ENCODE peak calls at places on chromosome 10, in ten cellular contexts. T is CD8-positive, alpha-beta memory T cell; M is suprapubic skin; U is neural progenitor cell; H is heart left ventricle; X is left ventricle myocardium inferior; K is tibial nerve; F is stomach; J is IMR-90; I is CD4-positive, alpha-beta memory T cell. E is an unnamed sample. For H3K9me3 and H3K4me1, the result is how much of the 10 kb centered on the place peaks cover.

GRCh38 chr10:132146271-132146671 is 40.5 kb upstream of the DPYSL4 start:
- DNase-seq in T (no peak), M (no peak), U (no peak), H (no peak), X (no peak), K (no peak), F (no peak), J (no peak), I (no peak), E (no peak)

GRCh38 chr10:44958196-44958896 is 1.3 kb upstream of the RASSF4 start:
- DNase-seq in T (no peak), M (peak), U (no peak), H (peak), X (no peak), K (peak), F (no peak), J (peak), I (no peak), E (no peak)

GRCh38 chr10:113329121-113329596 is 223.7 kb upstream of the HABP2 start:
- DNase-seq in T (no peak), M (no peak), U (no peak), H (no peak), X (no peak), K (no peak), F (no peak), J (peak), I (no peak), E (no peak)

GRCh38 chr10:69861251-69862240 is 59.8 kb downstream of the COL13A1 start:
- DNase-seq in T (no peak), M (no peak), U (no peak), H (no peak), X (no peak), K (no peak), F (no peak), J (peak), I (no peak), E (no peak)

GRCh38 chr10:16466001-16466400 is 29.2 kb downstream of the PTER start:
- DNase-seq in T (no peak), M (no peak), U (no peak), H (no peak), X (no peak), K (no peak), F (no peak), J (no peak), I (no peak), E (no peak)

GRCh38 chr10:63521389-63522128 is at the start of gene REEP3:
- DNase-seq in T (peak), M (peak), U (peak), H (peak), X (peak), K (peak), F (peak), J (peak), I (peak), E (peak)

GRCh38 chr10:112246-112645 is 23.0 kb upstream of the ZMYND11 start:
- DNase-seq in T (no peak), M (no peak), U (no peak), H (no peak), X (no peak), K (no peak), F (no peak), J (peak), I (no peak), E (no peak)

GRCh38 chr10:28587970-28588290 is 55.0 kb downstream of the WAC start:
- DNase-seq in T (no peak), M (no peak), U (no peak), H (no peak), X (no peak), K (no peak), F (peak), J (peak), I (no peak), E (no peak)

GRCh38 chr10:8059191-8059936 is 4.9 kb downstream of the GATA3 start:
- DNase-seq in T (no peak), M (peak), U (peak), H (no peak), X (no peak), K (no peak), F (no peak), J (no peak), I (peak), E (no peak)

GRCh38 chr10:60524541-60524940 is 134.9 kb upstream of the ANK3 start:
- DNase-seq in T (no peak), M (no peak), U (no peak), H (no peak), X (no peak), K (no peak), F (no peak), J (peak), I (no peak), E (no peak)

DNA sequence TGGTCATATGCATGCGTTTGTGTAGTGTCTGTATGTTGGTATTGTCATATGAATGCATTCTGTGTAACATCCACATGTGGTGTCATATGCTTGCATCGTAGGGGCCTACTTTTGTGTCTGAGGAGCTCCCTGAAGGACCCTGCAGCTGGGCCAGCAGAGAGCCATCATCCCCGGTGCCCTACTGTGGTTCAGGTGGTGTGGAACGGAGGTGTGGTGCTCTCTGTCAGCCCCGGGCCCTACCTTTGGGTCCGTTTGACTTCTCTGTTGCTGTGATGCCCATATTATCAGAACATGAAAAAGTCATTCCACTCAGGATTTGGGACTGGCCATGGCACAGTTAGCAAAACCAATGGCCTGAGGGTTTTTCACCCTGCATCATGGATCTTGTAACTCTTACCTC is 217.9 kb downstream of the ADARB2 start:
- DNase-seq in T (no peak), M (no peak), U (no peak), H (no peak), X (no peak), K (no peak), F (no peak), J (no peak), I (no peak), E (no peak)
- H3K9me3 ChIP-seq in T (under half), M (under half), U (under half), H (under half), X (under half), K (under half), F (under half), J (under half), I (under half), E (under half)

GRCh38 chr10:124627851-124628675 is 116.1 kb downstream of the FAM53B start:
- DNase-seq in T (no peak), M (no peak), U (no peak), H (peak), X (peak), K (no peak), F (no peak), J (no peak), I (no peak), E (no peak)
- H3K4me1 ChIP-seq in T (half or more), M (half or more), U (under half), H (half or more), X (half or more), K (half or more), F (half or more), J (under half), I (half or more), E (under half)

GRCh38 chr10:20105931-20106330 is 289.7 kb downstream of the PLXDC2 start:
- DNase-seq in T (no peak), M (no peak), U (no peak), H (no peak), X (no peak), K (no peak), F (no peak), J (peak), I (no peak), E (no peak)
- H3K27ac ChIP-seq in T (no peak), M (no peak), U (no peak), H (no peak), X (no peak), K (no peak), F (no peak), J (peak), I (no peak), E (no peak)

GRCh38 chr10:42519079-42519478 is 119.3 kb downstream of the ZNF33B start:
- DNase-seq in T (no peak), M (no peak), U (no peak), H (no peak), X (no peak), K (no peak), F (no peak), J (no peak), I (no peak), E (no peak)

GRCh38 chr10:42519761-42520460 is 118.5 kb downstream of the ZNF33B start:
- DNase-seq in T (no peak), M (no peak), U (no peak), H (no peak), X (no peak), K (no peak), F (no peak), J (no peak), I (no peak), E (no peak)

GRCh38 chr10:42513921-42514320 is 124.4 kb downstream of the ZNF33B start:
- DNase-seq in T (no peak), M (no peak), U (no peak), H (no peak), X (no peak), K (no peak), F (no peak), J (no peak), I (no peak), E (no peak)
- H3K9me3 ChIP-seq in T (half or more), M (half or more), U (half or more), H (half or more), X (half or more), K (under half), F (half or more), J (under half), I (under half), E (half or more)

DNA sequence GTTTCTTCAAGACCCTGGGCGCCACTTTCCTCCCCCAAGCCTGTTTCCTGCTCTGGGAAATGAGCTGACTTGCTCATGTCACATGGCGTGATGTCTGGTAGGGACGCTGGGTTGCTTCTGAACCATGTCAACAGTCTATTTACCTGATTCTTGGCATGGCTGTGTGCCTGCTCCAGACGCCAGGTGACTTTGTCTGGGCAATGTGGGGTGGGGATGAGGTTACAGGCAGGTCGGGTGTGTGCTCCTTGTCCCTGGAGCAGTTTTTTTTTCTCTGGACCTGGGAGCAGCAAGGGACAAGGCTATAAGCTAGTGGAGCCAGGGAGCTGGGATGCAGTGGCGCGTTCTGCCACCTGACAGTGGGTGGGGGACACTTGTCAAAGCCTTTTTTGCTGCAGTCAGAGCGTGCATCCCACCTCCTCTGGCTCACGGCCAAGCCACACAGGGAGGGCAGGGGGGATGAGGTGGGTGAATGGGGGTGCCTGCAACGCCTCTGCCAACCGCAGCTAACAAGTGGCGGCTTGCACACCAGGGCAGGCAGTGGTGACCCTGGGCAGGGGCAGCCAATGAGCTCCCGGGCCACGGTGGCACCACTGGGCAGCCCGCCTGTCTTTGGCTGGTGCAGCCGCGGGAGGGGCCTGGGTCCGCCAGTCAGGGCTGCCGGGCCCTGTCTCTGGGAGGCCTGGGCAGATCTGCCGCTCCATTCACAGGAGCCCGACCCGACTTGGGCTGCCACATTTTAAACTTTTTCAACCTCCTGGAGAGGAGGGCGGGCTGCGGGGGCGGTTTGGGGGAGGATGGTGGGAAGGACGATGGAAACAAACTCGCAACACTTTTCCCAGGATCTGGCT is 22.9 kb downstream of the DNAJB12 start:
- DNase-seq in T (peak), M (no peak), U (peak), H (peak), X (peak), K (peak), F (peak), J (peak), I (peak), E (peak)
- H3K4me1 ChIP-seq in T (half or more), M (half or more), U (half or more), H (half or more), X (half or more), K (half or more), F (half or more), J (under half), I (half or more), E (half or more)

GRCh38 chr10:122290334-122290733 is 19.2 kb downstream of the BTBD16 start:
- DNase-seq in T (no peak), M (no peak), U (no peak), H (no peak), X (no peak), K (no peak), F (peak), J (no peak), I (no peak), E (no peak)

GRCh38 chr10:122286872-122287271 is 15.8 kb downstream of the BTBD16 start:
- DNase-seq in T (no peak), M (no peak), U (peak), H (peak), X (peak), K (no peak), F (no peak), J (peak), I (no peak), E (no peak)

GRCh38 chr10:122288917-122289316 is 17.8 kb downstream of the BTBD16 start:
- DNase-seq in T (no peak), M (no peak), U (no peak), H (no peak), X (no peak), K (no peak), F (no peak), J (no peak), I (no peak), E (no peak)

GRCh38 chr10:122285506-122286444 is 14.7 kb downstream of the BTBD16 start:
- DNase-seq in T (no peak), M (no peak), U (no peak), H (no peak), X (no peak), K (no peak), F (peak), J (no peak), I (no peak), E (no peak)

DNA sequence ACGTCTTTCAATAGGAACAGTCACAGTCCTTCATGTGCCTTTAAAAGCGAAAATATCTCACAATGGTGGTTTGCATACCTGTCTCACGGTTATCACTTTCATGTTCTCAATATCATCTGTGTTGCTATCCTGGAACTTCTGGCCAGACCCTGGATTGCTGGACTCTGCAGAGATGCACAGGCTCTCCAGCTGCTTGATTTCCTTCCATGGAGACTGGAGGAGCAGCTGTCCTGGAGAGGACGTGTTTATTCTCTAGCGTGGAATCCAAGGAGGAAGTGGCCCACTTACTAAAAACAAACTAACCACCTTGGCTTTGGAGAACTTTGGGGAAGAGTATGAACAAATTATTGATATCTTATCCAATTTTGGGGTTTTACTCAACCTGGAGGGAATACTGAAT is 16.5 kb downstream of the BTBD16 start:
- DNase-seq in T (no peak), M (no peak), U (no peak), H (no peak), X (no peak), K (no peak), F (no peak), J (no peak), I (no peak), E (no peak)
- H3K27ac ChIP-seq in T (no peak), M (no peak), U (no peak), H (no peak), X (peak), K (no peak), F (no peak), J (no peak), I (no peak), E (no peak)

DNA sequence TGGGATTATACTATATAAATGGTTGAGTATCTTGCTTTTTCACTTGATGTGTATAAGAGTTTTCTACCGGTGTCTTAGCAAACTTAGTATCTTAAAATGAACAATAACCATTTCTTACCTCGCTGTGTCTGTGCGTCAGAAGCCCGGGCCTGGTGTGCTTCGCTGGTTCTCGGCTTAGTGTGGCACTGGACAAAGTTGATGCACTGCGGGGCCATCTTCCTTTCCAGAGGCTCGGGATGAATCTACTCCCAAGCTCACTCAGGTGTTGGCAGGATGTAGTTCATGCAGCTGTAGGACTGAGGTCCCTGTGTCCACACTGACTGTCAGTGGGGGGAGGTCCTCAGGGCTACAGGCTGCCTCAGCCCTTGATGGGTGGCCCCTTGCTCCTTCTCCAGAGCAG is 227.7 kb downstream of the GLRX3 start:
- DNase-seq in T (no peak), M (no peak), U (no peak), H (no peak), X (no peak), K (no peak), F (no peak), J (no peak), I (no peak), E (no peak)
- H3K9me3 ChIP-seq in T (under half), M (under half), U (under half), H (under half), X (under half), K (under half), F (under half), J (half or more), I (under half), E (under half)

GRCh38 chr10:92737484-92737883 is 47.7 kb downstream of the HHEX start:
- DNase-seq in T (no peak), M (no peak), U (no peak), H (no peak), X (no peak), K (no peak), F (no peak), J (no peak), I (no peak), E (no peak)
- H3K4me1 ChIP-seq in T (under half), M (under half), U (under half), H (under half), X (under half), K (under half), F (under half), J (under half), I (under half), E (under half)

DNA sequence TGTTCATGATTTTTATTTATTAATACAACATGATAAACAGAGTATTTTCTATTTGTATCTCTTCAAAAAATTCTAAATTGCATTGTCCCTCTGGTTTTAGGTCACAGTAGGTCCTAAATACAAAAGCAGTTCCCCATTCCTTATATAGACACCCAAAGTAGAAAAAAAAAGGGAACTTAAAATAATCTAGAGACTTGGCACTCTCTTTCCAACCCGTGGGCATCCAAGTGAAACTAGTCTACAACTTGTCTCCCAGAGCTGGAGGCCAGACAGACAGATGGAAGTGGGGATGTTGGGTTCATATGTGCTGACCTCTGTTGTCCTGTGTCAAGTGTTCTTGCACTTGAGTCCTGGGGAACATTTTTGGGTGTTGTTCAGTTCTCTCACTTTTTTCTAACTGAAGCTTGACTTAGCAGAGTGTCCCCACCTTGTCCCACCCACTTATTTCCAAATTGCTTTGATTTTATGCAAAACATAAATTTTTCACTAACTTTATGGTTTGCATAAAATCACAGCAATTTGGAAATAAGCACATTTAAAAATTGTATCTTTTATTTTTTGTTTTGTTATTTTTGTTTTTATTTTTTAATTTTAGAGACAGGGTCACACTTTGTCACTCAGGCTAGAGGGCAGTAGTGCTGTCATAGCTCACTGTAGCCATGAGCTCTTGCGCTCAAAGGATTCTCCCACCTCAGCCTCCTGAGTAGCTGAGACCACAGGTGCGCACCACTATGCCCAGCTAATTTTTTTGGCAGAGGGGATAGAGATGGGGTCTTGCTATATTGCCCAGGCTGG is 43.0 kb downstream of the APBB1IP start:
- DNase-seq in T (no peak), M (no peak), U (no peak), H (peak), X (no peak), K (no peak), F (no peak), J (no peak), I (no peak), E (no peak)
- H3K27ac ChIP-seq in T (no peak), M (no peak), U (no peak), H (no peak), X (no peak), K (peak), F (peak), J (no peak), I (peak), E (peak)

GRCh38 chr10:5034588-5034987 is 30.9 kb upstream of the AKR1C2 start:
- DNase-seq in T (no peak), M (no peak), U (no peak), H (no peak), X (no peak), K (no peak), F (no peak), J (no peak), I (no peak), E (no peak)
- H3K9me3 ChIP-seq in T (under half), M (under half), U (under half), H (half or more), X (half or more), K (under half), F (under half), J (under half), I (under half), E (under half)